ENCODE peak calls at places on chromosomes 16 and 17, in six cellular contexts. K is ureter, B is endothelial cell, D is progenitor cell of endocrine pancreas, W is cardiac muscle cell, G is ecto neural progenitor cell. R is an unnamed sample.

GRCh38 chr16:24036614-24037013 is 200.8 kb downstream of the PRKCB start:
- DNase-seq in K (no peak), B (peak; percentile 65), D (peak; percentile 31), W (peak; percentile 65), G (peak; percentile 60), R (no peak)

GRCh38 chr16:75280331-75280804 is 28.9 kb upstream of the BCAR1 start:
- DNase-seq in K (no peak), B (no peak), D (no peak), W (no peak), G (no peak), R (no peak)

GRCh38 chr17:58277726-58278595 is 2.8 kb downstream of the MPO start:
- DNase-seq in K (no peak), B (no peak), D (no peak), W (no peak), G (no peak), R (no peak)

GRCh38 chr17:48100591-48101011 is 677 bp downstream of the CBX1 start:
- DNase-seq in K (peak; percentile 56), B (peak; percentile 35), D (peak; percentile 34), W (peak; percentile 83), G (no peak), R (peak; percentile 40)

GRCh38 chr17:48961516-48962233 is 6.7 kb downstream of the GIP start:
- DNase-seq in K (no peak), B (no peak), D (peak; percentile 14), W (peak; percentile 42), G (peak; percentile 74), R (no peak)

GRCh38 chr16:27759947-27760844 is 210.3 kb downstream of the KATNIP start:
- DNase-seq in K (no peak), B (no peak), D (no peak), W (no peak), G (no peak), R (peak; percentile 6)

GRCh38 chr17:65994114-65994513 is 197.8 kb downstream of the CEP112 start:
- DNase-seq in K (no peak), B (no peak), D (no peak), W (no peak), G (no peak), R (no peak)

GRCh38 chr16:5323284-5323683 is 225.7 kb upstream of the EEF2KMT start:
- DNase-seq in K (no peak), B (no peak), D (no peak), W (no peak), G (peak; percentile 51), R (no peak)

GRCh38 chr16:17578921-17579876 is 108.4 kb upstream of the XYLT1 start:
- DNase-seq in K (peak; percentile 76), B (peak; percentile 90), D (peak; percentile 65), W (peak; percentile 84), G (peak; percentile 77), R (peak; percentile 2)

GRCh38 chr16:67537270-67537635 is 8.6 kb downstream of the RIPOR1 start:
- DNase-seq in K (peak; percentile 73), B (peak; percentile 84), D (no peak), W (peak; percentile 43), G (peak; percentile 73), R (no peak)

GRCh38 chr16:85259831-85260165 is 147.5 kb upstream of the CIBAR2 start:
- DNase-seq in K (no peak), B (no peak), D (no peak), W (no peak), G (peak; percentile 69), R (no peak)

GRCh38 chr16:58733248-58733670 is 857 bp downstream of the GOT2 start:
- DNase-seq in K (no peak), B (no peak), D (no peak), W (no peak), G (no peak), R (no peak)

GRCh38 chr17:77022766-77023165 is 118.0 kb upstream of the SEC14L1 start:
- DNase-seq in K (no peak), B (no peak), D (no peak), W (no peak), G (no peak), R (no peak)

GRCh38 chr16:4116328-4117249 is at the start of gene ADCY9:
- DNase-seq in K (peak; percentile 69), B (peak; percentile 74), D (peak; percentile 61), W (peak; percentile 93), G (peak; percentile 87), R (peak; percentile 63)

GRCh38 chr16:65524997-65525396 is 403.1 kb upstream of the CDH11 start:
- DNase-seq in K (no peak), B (no peak), D (no peak), W (no peak), G (no peak), R (no peak)

GRCh38 chr16:65740716-65741115 is 618.9 kb upstream of the CDH11 start:
- DNase-seq in K (no peak), B (no peak), D (no peak), W (no peak), G (no peak), R (no peak)

R was measured in nucleus accumbens.